ENCODE peak calls at places on chromosomes 12 and 14, in ten cellular contexts. U, B, Q, A, L, Z, C, D, W and T are unnamed samples.

GRCh38 chr12:53696285-53696654 is 20.4 kb upstream of the ATP5MC2 start:
- DNase-seq in U (no peak), B (peak; percentile 57), Q (no peak), A (peak; percentile 85), L (no peak), Z (no peak), C (peak; percentile 88), D (no peak), W (peak; percentile 36), T (no peak)

GRCh38 chr12:41032386-41032785 is 155.7 kb upstream of the PDZRN4 start:
- DNase-seq in U (no peak), B (no peak), Q (no peak), A (no peak), L (no peak), Z (no peak), C (no peak), D (no peak), W (no peak), T (no peak)

GRCh38 chr14:23022849-23023499 is 11.7 kb downstream of the PSMB5 start:
- DNase-seq in U (no peak), B (no peak), Q (no peak), A (no peak), L (no peak), Z (no peak), C (no peak), D (no peak), W (no peak), T (no peak)

GRCh38 chr12:89479982-89480381 is 44.6 kb downstream of the GALNT4 start:
- DNase-seq in U (no peak), B (no peak), Q (no peak), A (no peak), L (no peak), Z (no peak), C (no peak), D (no peak), W (no peak), T (no peak)

GRCh38 chr14:30298266-30298795 is 260.6 kb upstream of the G2E3 start:
- DNase-seq in U (no peak), B (no peak), Q (no peak), A (no peak), L (no peak), Z (no peak), C (no peak), D (no peak), W (no peak), T (no peak)

GRCh38 chr14:100124551-100125088 is 34.8 kb downstream of the DEGS2 start:
- DNase-seq in U (no peak), B (no peak), Q (no peak), A (no peak), L (no peak), Z (no peak), C (no peak), D (no peak), W (no peak), T (no peak)

GRCh38 chr12:48002773-48003218 is 1.5 kb downstream of the COL2A1 start:
- DNase-seq in U (no peak), B (no peak), Q (peak; percentile 59), A (peak; percentile 42), L (peak; percentile 68), Z (no peak), C (no peak), D (no peak), W (peak; percentile 55), T (no peak)

GRCh38 chr14:104297313-104297704 is 158.9 kb downstream of the KIF26A start:
- DNase-seq in U (no peak), B (peak; percentile 21), Q (no peak), A (no peak), L (no peak), Z (no peak), C (no peak), D (no peak), W (peak; percentile 17), T (no peak)

GRCh38 chr14:95835331-95835730 is 41.3 kb upstream of the TUNAR start:
- DNase-seq in U (no peak), B (no peak), Q (no peak), A (no peak), L (no peak), Z (no peak), C (no peak), D (no peak), W (no peak), T (no peak)

GRCh38 chr12:46371718-46372130 is 849 bp downstream of the SLC38A2 start:
- DNase-seq in U (peak; percentile 47), B (peak; percentile 90), Q (no peak), A (peak; percentile 83), L (peak; percentile 78), Z (peak; percentile 46), C (peak; percentile 69), D (no peak), W (peak; percentile 63), T (peak; percentile 27)

GRCh38 chr14:22226381-22226780 is 362.6 kb downstream of the DAD1 start:
- DNase-seq in U (no peak), B (peak; percentile 46), Q (no peak), A (no peak), L (no peak), Z (no peak), C (no peak), D (peak; percentile 1), W (no peak), T (no peak)

GRCh38 chr14:101005447-101005846 is 101.9 kb upstream of the RTL1 start:
- DNase-seq in U (no peak), B (peak; percentile 78), Q (peak; percentile 14), A (peak; percentile 40), L (peak; percentile 32), Z (no peak), C (no peak), D (no peak), W (peak; percentile 11), T (no peak)

GRCh38 chr14:42911642-42912041 is 1305.0 kb downstream of the LRFN5 start:
- DNase-seq in U (no peak), B (no peak), Q (no peak), A (no peak), L (no peak), Z (no peak), C (no peak), D (no peak), W (no peak), T (no peak)

GRCh38 chr14:88545256-88545655 is 9.6 kb downstream of the PTPN21 start:
- DNase-seq in U (no peak), B (no peak), Q (no peak), A (no peak), L (no peak), Z (no peak), C (no peak), D (no peak), W (no peak), T (no peak)

GRCh38 chr14:30389134-30389900 is 169.6 kb upstream of the G2E3 start:
- DNase-seq in U (no peak), B (no peak), Q (no peak), A (peak; percentile 80), L (peak; percentile 13), Z (no peak), C (no peak), D (no peak), W (no peak), T (no peak)

GRCh38 chr14:94702629-94703028 is 67.3 kb downstream of the GSC start:
- DNase-seq in U (no peak), B (no peak), Q (no peak), A (no peak), L (no peak), Z (no peak), C (no peak), D (no peak), W (no peak), T (no peak)

GRCh38 chr12:76083761-76084276 is 666 bp downstream of the NAP1L1 start:
- DNase-seq in U (peak; percentile 79), B (peak; percentile 74), Q (peak; percentile 69), A (peak; percentile 58), L (peak; percentile 74), Z (peak; percentile 77), C (peak; percentile 74), D (peak; percentile 78), W (peak; percentile 79), T (peak; percentile 71)

GRCh38 chr14:81272322-81272721 is 51.6 kb upstream of the GTF2A1 start:
- DNase-seq in U (no peak), B (no peak), Q (no peak), A (no peak), L (no peak), Z (no peak), C (no peak), D (no peak), W (no peak), T (no peak)

DNA sequence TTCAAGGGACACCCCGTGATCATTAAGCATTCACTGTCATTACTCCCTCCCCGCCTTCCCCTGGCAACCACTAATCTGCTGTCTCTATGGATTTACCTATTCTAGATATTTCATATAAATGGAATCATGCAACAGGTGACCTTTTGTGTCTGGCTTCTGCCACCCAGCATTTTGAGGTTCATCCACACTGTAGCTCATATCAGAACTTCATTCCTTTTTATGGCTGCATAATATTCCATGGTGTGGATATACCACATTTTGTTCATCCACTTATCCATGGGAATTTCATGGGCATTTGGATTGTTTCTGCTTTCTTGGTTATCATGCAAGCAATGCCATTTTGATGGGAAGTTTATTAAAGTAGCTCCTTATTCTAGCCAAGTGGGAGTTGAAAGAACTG is 184.2 kb upstream of the VASH1 start:
- DNase-seq in U (no peak), B (no peak), Q (no peak), A (no peak), L (no peak), Z (no peak), C (no peak), D (no peak), W (no peak), T (no peak)
- H3K9me3 ChIP-seq in U (no peaks in the 10 kb centered on the region), B (no peaks in the 10 kb centered on the region), Q (no peaks in the 10 kb centered on the region), A (no peaks in the 10 kb centered on the region), L (no peaks in the 10 kb centered on the region), Z (no peaks in the 10 kb centered on the region), C (no peaks in the 10 kb centered on the region), D (no peaks in the 10 kb centered on the region), W (no peaks in the 10 kb centered on the region), T (no peaks in the 10 kb centered on the region)

GRCh38 chr12:2347844-2348476 is 295.2 kb downstream of the CACNA1C start:
- DNase-seq in U (no peak), B (no peak), Q (no peak), A (no peak), L (no peak), Z (no peak), C (no peak), D (no peak), W (no peak), T (no peak)
- H3K9me3 ChIP-seq in U (no peaks in the 10 kb centered on the region), B (no peaks in the 10 kb centered on the region), Q (no peaks in the 10 kb centered on the region), A (no peaks in the 10 kb centered on the region), L (no peaks in the 10 kb centered on the region), Z (no peaks in the 10 kb centered on the region), C (no peaks in the 10 kb centered on the region), D (no peaks in the 10 kb centered on the region), W (no peaks in the 10 kb centered on the region), T (no peaks in the 10 kb centered on the region)

GRCh38 chr12:34598352-34598827 is 576.1 kb downstream of the ALG10 start:
- DNase-seq in U (no peak), B (no peak), Q (peak; percentile 3), A (no peak), L (no peak), Z (no peak), C (no peak), D (no peak), W (no peak), T (no peak)
- H3K9me3 ChIP-seq in U (peaks cover under 1% of the 10 kb centered on the region), B (peaks cover 55% of the 10 kb centered on the region), Q (no peaks in the 10 kb centered on the region), A (peaks cover 69% of the 10 kb centered on the region), L (peaks cover 16% of the 10 kb centered on the region), Z (peaks cover 5% of the 10 kb centered on the region), C (no peaks in the 10 kb centered on the region), D (peaks cover 18% of the 10 kb centered on the region), W (peaks cover 4% of the 10 kb centered on the region), T (peaks cover 5% of the 10 kb centered on the region)

DNA sequence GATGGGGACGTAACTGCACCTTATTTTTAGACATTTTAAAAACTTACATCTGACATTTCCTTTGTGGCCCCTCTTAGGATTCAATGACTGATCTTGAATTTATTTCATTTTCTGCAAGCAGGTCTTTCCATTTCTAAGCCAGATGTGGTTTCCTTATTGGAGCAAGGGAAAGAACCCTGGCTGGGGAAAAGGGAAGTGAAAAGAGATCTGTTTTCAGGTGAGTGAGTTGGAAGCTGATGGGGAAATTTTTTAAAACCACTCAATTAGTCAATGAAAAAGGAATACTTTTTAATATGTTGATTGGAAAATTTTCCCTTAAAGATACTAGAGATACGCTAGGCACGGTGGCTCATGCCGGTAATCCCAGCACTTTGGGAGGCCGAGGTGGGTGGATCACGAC is 2.6 kb downstream of the ZNF140 start:
- DNase-seq in U (no peak), B (no peak), Q (no peak), A (no peak), L (no peak), Z (no peak), C (no peak), D (no peak), W (no peak), T (no peak)
- H3K9me3 ChIP-seq in U (peaks cover 56% of the 10 kb centered on the region), B (peaks cover 76% of the 10 kb centered on the region), Q (no peaks in the 10 kb centered on the region), A (peaks cover 39% of the 10 kb centered on the region), L (peaks cover 82% of the 10 kb centered on the region), Z (peaks cover 13% of the 10 kb centered on the region), C (peaks cover 19% of the 10 kb centered on the region), D (peaks cover 65% of the 10 kb centered on the region), W (peaks cover 58% of the 10 kb centered on the region), T (peaks cover 39% of the 10 kb centered on the region)